ENCODE peak calls at places on chromosomes 12 and 14, in nine cellular contexts. Z is iPS DF 19.7; L is H9; F is OCI-LY7; T is small intestine; I is astrocyte of the cerebellum; K is HT-29; D is CD8-positive, alpha-beta memory T cell; M is osteoblast. Y is an unnamed sample.
A peak's percentile ranks its signal among the peaks of the same experiment; 100 is the strongest.

GRCh38 chr12:64461634-64462414 is 9.9 kb downstream of the TBK1 start:
- DNase-seq in Z (no peak), L (no peak), F (no peak), T (no peak), I (peak; percentile 68), K (no peak), D (no peak), M (no peak), Y (no peak)

GRCh38 chr12:27610380-27610779 is 85.9 kb upstream of the REP15 start:
- DNase-seq in Z (no peak), L (no peak), F (no peak), T (peak; percentile 39), I (peak; percentile 53), K (peak; percentile 68), D (no peak), M (peak; percentile 50), Y (no peak)

GRCh38 chr12:2944401-2945047 is 14.7 kb upstream of the TEAD4 start:
- DNase-seq in Z (no peak), L (peak; percentile 94), F (peak; percentile 53), T (peak; percentile 54), I (no peak), K (peak; percentile 85), D (peak; percentile 5), M (peak; percentile 73), Y (peak; percentile 84)

GRCh38 chr14:55691659-55692058 is 111.7 kb downstream of the KTN1 start:
- DNase-seq in Z (no peak), L (no peak), F (no peak), T (no peak), I (no peak), K (no peak), D (no peak), M (no peak), Y (no peak)

GRCh38 chr14:38866461-38866860 is 236.6 kb downstream of the SEC23A start:
- DNase-seq in Z (no peak), L (no peak), F (no peak), T (no peak), I (no peak), K (no peak), D (no peak), M (no peak), Y (no peak)

GRCh38 chr14:20332386-20332945 is 613 bp downstream of the CCNB1IP1 start:
- DNase-seq in Z (no peak), L (no peak), F (no peak), T (peak; percentile 74), I (no peak), K (no peak), D (no peak), M (no peak), Y (no peak)

GRCh38 chr14:69997849-69998248 is 118.6 kb downstream of the SMOC1 start:
- DNase-seq in Z (no peak), L (no peak), F (no peak), T (no peak), I (peak; percentile 89), K (no peak), D (no peak), M (peak; percentile 51), Y (no peak)

GRCh38 chr14:95308073-95308472 is 11.6 kb downstream of the CLMN start:
- DNase-seq in Z (no peak), L (no peak), F (no peak), T (no peak), I (no peak), K (no peak), D (no peak), M (no peak), Y (no peak)

GRCh38 chr14:92582706-92583452 is 69.3 kb downstream of the RIN3 start:
- DNase-seq in Z (no peak), L (no peak), F (no peak), T (no peak), I (no peak), K (no peak), D (peak; percentile 15), M (no peak), Y (no peak)

GRCh38 chr14:100841445-100842403 is 15.8 kb downstream of the MEG3 start:
- DNase-seq in Z (no peak), L (no peak), F (no peak), T (no peak), I (no peak), K (no peak), D (no peak), M (peak; percentile 79), Y (peak; percentile 72)

GRCh38 chr12:91327889-91328288 is 145.3 kb upstream of the DCN start:
- DNase-seq in Z (no peak), L (no peak), F (no peak), T (no peak), I (no peak), K (no peak), D (no peak), M (no peak), Y (no peak)

GRCh38 chr14:31090872-31091764 is 64.9 kb upstream of the STRN3 start:
- DNase-seq in Z (no peak), L (no peak), F (no peak), T (peak; percentile 69), I (peak; percentile 42), K (peak; percentile 13), D (no peak), M (peak; percentile 89), Y (no peak)

GRCh38 chr14:98203421-98203820 is 1068.6 kb downstream of the BCL11B start:
- DNase-seq in Z (no peak), L (no peak), F (no peak), T (peak; percentile 52), I (no peak), K (no peak), D (no peak), M (no peak), Y (no peak)

GRCh38 chr12:52043386-52044212 is 7.6 kb upstream of the NR4A1 start:
- DNase-seq in Z (no peak), L (no peak), F (no peak), T (no peak), I (no peak), K (no peak), D (no peak), M (peak; percentile 95), Y (no peak)

GRCh38 chr12:3651585-3652424 is 101.1 kb downstream of the CRACR2A start:
- DNase-seq in Z (no peak), L (no peak), F (no peak), T (no peak), I (no peak), K (no peak), D (no peak), M (no peak), Y (no peak)

GRCh38 chr12:4383304-4383865 is 3.9 kb upstream of the FGF23 start:
- DNase-seq in Z (peak; percentile 63), L (peak; percentile 91), F (peak; percentile 24), T (peak; percentile 55), I (no peak), K (no peak), D (no peak), M (no peak), Y (peak; percentile 79)

GRCh38 chr14:64113279-64113678 is 180.9 kb downstream of the ESR2 start:
- DNase-seq in Z (no peak), L (no peak), F (no peak), T (peak; percentile 97), I (no peak), K (peak; percentile 9), D (no peak), M (no peak), Y (no peak)

GRCh38 chr12:86389949-86390348 is 133.8 kb upstream of the MGAT4C start:
- DNase-seq in Z (no peak), L (no peak), F (no peak), T (no peak), I (peak; percentile 36), K (no peak), D (no peak), M (no peak), Y (no peak)

GRCh38 chr14:63677891-63678379 is 36.3 kb upstream of the WDR89 start:
- DNase-seq in Z (no peak), L (no peak), F (no peak), T (peak; percentile 67), I (peak; percentile 11), K (peak; percentile 73), D (no peak), M (peak; percentile 53), Y (peak; percentile 82)

GRCh38 chr14:105094193-105094907 is 29.1 kb upstream of the GPR132 start:
- DNase-seq in Z (no peak), L (no peak), F (no peak), T (no peak), I (no peak), K (no peak), D (no peak), M (peak; percentile 74), Y (no peak)

GRCh38 chr12:56836800-56837663 is 73.9 kb downstream of the HSD17B6 start:
- DNase-seq in Z (no peak), L (no peak), F (peak; percentile 23), T (peak; percentile 46), I (no peak), K (peak; percentile 25), D (no peak), M (peak; percentile 15), Y (no peak)

GRCh38 chr12:68451261-68452091 is 119.3 kb upstream of the MDM1 start:
- DNase-seq in Z (no peak), L (no peak), F (no peak), T (peak; percentile 24), I (peak; percentile 87), K (no peak), D (no peak), M (peak; percentile 73), Y (peak; percentile 91)

GRCh38 chr12:12896261-12896660 is 4.9 kb downstream of the GPRC5A start:
- DNase-seq in Z (no peak), L (no peak), F (no peak), T (no peak), I (no peak), K (peak; percentile 48), D (no peak), M (peak; percentile 84), Y (no peak)

GRCh38 chr14:72715215-72715909 is 178.5 kb downstream of the DPF3 start:
- DNase-seq in Z (no peak), L (no peak), F (no peak), T (no peak), I (no peak), K (no peak), D (no peak), M (no peak), Y (no peak)

GRCh38 chr14:33455998-33456397 is 494.9 kb downstream of the EGLN3 start:
- DNase-seq in Z (no peak), L (no peak), F (no peak), T (no peak), I (no peak), K (no peak), D (no peak), M (no peak), Y (no peak)

GRCh38 chr14:87491816-87492215 is 501.2 kb downstream of the GALC start:
- DNase-seq in Z (no peak), L (no peak), F (no peak), T (no peak), I (no peak), K (peak; percentile 42), D (no peak), M (no peak), Y (peak; percentile 73)

GRCh38 chr14:103828315-103828967 is 18.9 kb downstream of the PPP1R13B start:
- DNase-seq in Z (no peak), L (no peak), F (no peak), T (no peak), I (no peak), K (no peak), D (no peak), M (no peak), Y (no peak)

GRCh38 chr14:64074961-64075619 is 219.1 kb downstream of the ESR2 start:
- DNase-seq in Z (no peak), L (no peak), F (no peak), T (no peak), I (peak; percentile 4), K (no peak), D (no peak), M (peak; percentile 77), Y (no peak)

GRCh38 chr12:131008461-131009270 is 55.0 kb downstream of the ADGRD1 start:
- DNase-seq in Z (no peak), L (no peak), F (no peak), T (no peak), I (no peak), K (no peak), D (no peak), M (peak; percentile 67), Y (no peak)

Y was measured in islet precursor cell.